ENCODE peak calls at places on chromosomes 4 and X, in nine cellular contexts. One of them, this sample, is unnamed.

GRCh38 chr4:26510334-26510705 is 20.0 kb upstream of the CCKAR start:
- DNase-seq in AG10803: peak; percentile 22
- DNase-seq in astrocyte of the spinal cord: no peak
- DNase-seq in PC-9: no peak
- DNase-seq in MCF 10A: no peak
- DNase-seq in left ventricle myocardium inferior: no peak
- DNase-seq in fibroblast of the aortic adventitia: peak; percentile 29
- DNase-seq in foreskin fibroblast: peak; percentile 45
- DNase-seq in GM12864: no peak
- DNase-seq in this sample: no peak

GRCh38 chr4:174423257-174423944 is 98.9 kb downstream of the HPGD start:
- DNase-seq in AG10803: peak; percentile 42
- DNase-seq in foreskin fibroblast: peak; percentile 45
- DNase-seq in PC-9: peak; percentile 29
- DNase-seq in MCF 10A: peak; percentile 93
- DNase-seq in astrocyte of the spinal cord: peak; percentile 76
- DNase-seq in left ventricle myocardium inferior: no peak
- DNase-seq in GM12864: no peak
- DNase-seq in fibroblast of the aortic adventitia: peak; percentile 76
- DNase-seq in this sample: peak; percentile 71

GRCh38 chr4:152301381-152301780 is 234.5 kb downstream of the FBXW7 start:
- DNase-seq in PC-9: no peak
- DNase-seq in left ventricle myocardium inferior: no peak
- DNase-seq in GM12864: no peak
- DNase-seq in MCF 10A: no peak
- DNase-seq in astrocyte of the spinal cord: no peak
- DNase-seq in fibroblast of the aortic adventitia: no peak
- DNase-seq in AG10803: no peak
- DNase-seq in foreskin fibroblast: no peak
- DNase-seq in this sample: no peak

GRCh38 chr4:108109111-108109510 is 59.6 kb downstream of the LEF1 start:
- DNase-seq in GM12864: no peak
- DNase-seq in astrocyte of the spinal cord: no peak
- DNase-seq in PC-9: no peak
- DNase-seq in AG10803: no peak
- DNase-seq in fibroblast of the aortic adventitia: no peak
- DNase-seq in foreskin fibroblast: no peak
- DNase-seq in left ventricle myocardium inferior: no peak
- DNase-seq in MCF 10A: no peak
- DNase-seq in this sample: no peak

GRCh38 chr4:10552591-10553280 is 95.5 kb upstream of the ZNF518B start:
- DNase-seq in AG10803: no peak
- DNase-seq in astrocyte of the spinal cord: no peak
- DNase-seq in left ventricle myocardium inferior: no peak
- DNase-seq in fibroblast of the aortic adventitia: no peak
- DNase-seq in GM12864: no peak
- DNase-seq in PC-9: no peak
- DNase-seq in foreskin fibroblast: no peak
- DNase-seq in MCF 10A: no peak
- DNase-seq in this sample: no peak

GRCh38 chr4:48275247-48275646 is 5.6 kb upstream of the TEC start:
- DNase-seq in PC-9: no peak
- DNase-seq in left ventricle myocardium inferior: no peak
- DNase-seq in astrocyte of the spinal cord: no peak
- DNase-seq in foreskin fibroblast: peak; percentile 62
- DNase-seq in fibroblast of the aortic adventitia: peak; percentile 52
- DNase-seq in GM12864: peak; percentile 39
- DNase-seq in AG10803: peak; percentile 17
- DNase-seq in MCF 10A: peak; percentile 57
- DNase-seq in this sample: no peak

GRCh38 chrX:101685923-101686322 is 26.3 kb upstream of the ARMCX2 start:
- DNase-seq in left ventricle myocardium inferior: no peak
- DNase-seq in astrocyte of the spinal cord: peak; percentile 3
- DNase-seq in PC-9: no peak
- DNase-seq in GM12864: no peak
- DNase-seq in fibroblast of the aortic adventitia: no peak
- DNase-seq in MCF 10A: no peak
- DNase-seq in AG10803: peak; percentile 1
- DNase-seq in foreskin fibroblast: peak; percentile 1
- DNase-seq in this sample: no peak

GRCh38 chrX:37488323-37488722 is 83.1 kb upstream of the LANCL3 start:
- DNase-seq in AG10803: no peak
- DNase-seq in GM12864: no peak
- DNase-seq in PC-9: no peak
- DNase-seq in foreskin fibroblast: no peak
- DNase-seq in fibroblast of the aortic adventitia: no peak
- DNase-seq in astrocyte of the spinal cord: no peak
- DNase-seq in left ventricle myocardium inferior: no peak
- DNase-seq in MCF 10A: no peak
- DNase-seq in this sample: no peak

GRCh38 chr4:33334416-33334815 is 2614.2 kb downstream of the PCDH7 start:
- DNase-seq in AG10803: no peak
- DNase-seq in PC-9: no peak
- DNase-seq in foreskin fibroblast: no peak
- DNase-seq in astrocyte of the spinal cord: peak; percentile 5
- DNase-seq in MCF 10A: no peak
- DNase-seq in fibroblast of the aortic adventitia: peak; percentile 16
- DNase-seq in left ventricle myocardium inferior: no peak
- DNase-seq in GM12864: no peak
- DNase-seq in this sample: no peak

GRCh38 chrX:20547649-20548051 is 280.9 kb upstream of the RPS6KA3 start:
- DNase-seq in astrocyte of the spinal cord: peak; percentile 66
- DNase-seq in AG10803: peak; percentile 54
- DNase-seq in MCF 10A: peak; percentile 26
- DNase-seq in GM12864: no peak
- DNase-seq in foreskin fibroblast: peak; percentile 6
- DNase-seq in fibroblast of the aortic adventitia: peak; percentile 77
- DNase-seq in PC-9: no peak
- DNase-seq in left ventricle myocardium inferior: no peak
- DNase-seq in this sample: peak; percentile 56

GRCh38 chr4:1323635-1324442 is 23.2 kb upstream of the UVSSA start:
- DNase-seq in left ventricle myocardium inferior: no peak
- DNase-seq in astrocyte of the spinal cord: peak; percentile 95
- DNase-seq in MCF 10A: peak; percentile 84
- DNase-seq in AG10803: peak; percentile 86
- DNase-seq in PC-9: peak; percentile 51
- DNase-seq in GM12864: no peak
- DNase-seq in foreskin fibroblast: peak; percentile 91
- DNase-seq in fibroblast of the aortic adventitia: peak; percentile 86
- DNase-seq in this sample: peak; percentile 73

GRCh38 chrX:16992902-16993301 is 46.4 kb downstream of the REPS2 start:
- DNase-seq in left ventricle myocardium inferior: no peak
- DNase-seq in GM12864: no peak
- DNase-seq in foreskin fibroblast: no peak
- DNase-seq in astrocyte of the spinal cord: no peak
- DNase-seq in MCF 10A: no peak
- DNase-seq in PC-9: no peak
- DNase-seq in AG10803: no peak
- DNase-seq in fibroblast of the aortic adventitia: no peak
- DNase-seq in this sample: no peak
- TF ChIP-seq CTCF in left ventricle myocardium inferior: no peak
- TF ChIP-seq CTCF in GM12864: no peak
- TF ChIP-seq CTCF in foreskin fibroblast: no peak
- TF ChIP-seq CTCF in astrocyte of the spinal cord: no peak
- TF ChIP-seq CTCF in MCF 10A: no peak
- TF ChIP-seq CTCF in PC-9: no peak
- TF ChIP-seq CTCF in AG10803: no peak
- TF ChIP-seq CTCF in fibroblast of the aortic adventitia: no peak
- TF ChIP-seq CTCF in this sample: no peak

GRCh38 chr4:30721353-30722091 is 1.4 kb downstream of the PCDH7 start:
- DNase-seq in left ventricle myocardium inferior: peak; percentile 33
- DNase-seq in MCF 10A: peak; percentile 34
- DNase-seq in fibroblast of the aortic adventitia: peak; percentile 43
- DNase-seq in astrocyte of the spinal cord: peak; percentile 54
- DNase-seq in PC-9: peak; percentile 58
- DNase-seq in AG10803: no peak
- DNase-seq in GM12864: no peak
- DNase-seq in foreskin fibroblast: peak; percentile 71
- DNase-seq in this sample: no peak
- TF ChIP-seq CTCF in left ventricle myocardium inferior: peak; percentile 54
- TF ChIP-seq CTCF in MCF 10A: peak; percentile 11
- TF ChIP-seq CTCF in fibroblast of the aortic adventitia: peak; percentile 29
- TF ChIP-seq CTCF in astrocyte of the spinal cord: no peak
- TF ChIP-seq CTCF in PC-9: peak; percentile 13
- TF ChIP-seq CTCF in AG10803: no peak
- TF ChIP-seq CTCF in GM12864: no peak
- TF ChIP-seq CTCF in foreskin fibroblast: no peak
- TF ChIP-seq CTCF in this sample: peak; percentile 4

GRCh38 chr4:16218950-16219349 is 7.3 kb downstream of the TAPT1 start:
- DNase-seq in fibroblast of the aortic adventitia: no peak
- DNase-seq in AG10803: no peak
- DNase-seq in MCF 10A: no peak
- DNase-seq in foreskin fibroblast: no peak
- DNase-seq in PC-9: no peak
- DNase-seq in astrocyte of the spinal cord: no peak
- DNase-seq in GM12864: no peak
- DNase-seq in left ventricle myocardium inferior: no peak
- DNase-seq in this sample: no peak
- TF ChIP-seq CTCF in fibroblast of the aortic adventitia: no peak
- TF ChIP-seq CTCF in AG10803: no peak
- TF ChIP-seq CTCF in MCF 10A: no peak
- TF ChIP-seq CTCF in foreskin fibroblast: no peak
- TF ChIP-seq CTCF in PC-9: no peak
- TF ChIP-seq CTCF in astrocyte of the spinal cord: no peak
- TF ChIP-seq CTCF in GM12864: no peak
- TF ChIP-seq CTCF in left ventricle myocardium inferior: no peak
- TF ChIP-seq CTCF in this sample: no peak

DNA sequence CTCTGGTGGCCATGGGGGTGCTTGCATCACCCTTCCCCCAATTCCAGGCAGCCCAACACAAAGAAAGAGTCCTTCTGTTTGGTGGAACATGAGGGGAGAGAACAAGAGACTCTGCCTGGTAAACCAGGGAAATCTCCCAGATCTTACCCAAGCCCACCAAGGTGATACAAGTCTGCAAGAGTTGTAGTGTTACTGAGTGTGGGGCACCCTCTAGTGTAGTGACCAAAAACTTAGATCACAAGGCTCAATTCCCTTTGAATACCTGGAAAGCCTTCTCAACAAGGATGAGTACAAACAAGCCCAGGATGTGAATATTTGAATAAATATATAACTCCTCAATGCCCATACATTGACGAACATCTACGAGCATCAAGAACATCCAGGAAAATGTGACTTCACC is 64.7 kb downstream of the IL13RA2 start:
- DNase-seq in AG10803: no peak
- DNase-seq in PC-9: no peak
- DNase-seq in left ventricle myocardium inferior: no peak
- DNase-seq in MCF 10A: no peak
- DNase-seq in fibroblast of the aortic adventitia: no peak
- DNase-seq in astrocyte of the spinal cord: no peak
- DNase-seq in foreskin fibroblast: no peak
- DNase-seq in GM12864: no peak
- DNase-seq in this sample: no peak
- TF ChIP-seq CTCF in AG10803: no peak
- TF ChIP-seq CTCF in PC-9: no peak
- TF ChIP-seq CTCF in left ventricle myocardium inferior: no peak
- TF ChIP-seq CTCF in MCF 10A: no peak
- TF ChIP-seq CTCF in fibroblast of the aortic adventitia: no peak
- TF ChIP-seq CTCF in astrocyte of the spinal cord: no peak
- TF ChIP-seq CTCF in foreskin fibroblast: no peak
- TF ChIP-seq CTCF in GM12864: no peak
- TF ChIP-seq CTCF in this sample: no peak

GRCh38 chrX:136047969-136048368 is 62.7 kb downstream of the SLC9A6 start:
- DNase-seq in left ventricle myocardium inferior: no peak
- DNase-seq in GM12864: no peak
- DNase-seq in astrocyte of the spinal cord: peak; percentile 24
- DNase-seq in PC-9: no peak
- DNase-seq in foreskin fibroblast: peak; percentile 83
- DNase-seq in AG10803: peak; percentile 60
- DNase-seq in MCF 10A: no peak
- DNase-seq in fibroblast of the aortic adventitia: peak; percentile 45
- DNase-seq in this sample: no peak
- TF ChIP-seq CTCF in left ventricle myocardium inferior: no peak
- TF ChIP-seq CTCF in GM12864: no peak
- TF ChIP-seq CTCF in astrocyte of the spinal cord: no peak
- TF ChIP-seq CTCF in PC-9: no peak
- TF ChIP-seq CTCF in foreskin fibroblast: no peak
- TF ChIP-seq CTCF in AG10803: no peak
- TF ChIP-seq CTCF in MCF 10A: no peak
- TF ChIP-seq CTCF in fibroblast of the aortic adventitia: no peak
- TF ChIP-seq CTCF in this sample: no peak

GRCh38 chrX:107978707-107979307 is 3.4 kb downstream of the TEX13B start:
- DNase-seq in MCF 10A: peak; percentile 59
- DNase-seq in fibroblast of the aortic adventitia: peak; percentile 38
- DNase-seq in AG10803: peak; percentile 36
- DNase-seq in astrocyte of the spinal cord: peak; percentile 5
- DNase-seq in left ventricle myocardium inferior: no peak
- DNase-seq in PC-9: no peak
- DNase-seq in foreskin fibroblast: peak; percentile 57
- DNase-seq in GM12864: no peak
- DNase-seq in this sample: no peak
- TF ChIP-seq CTCF in MCF 10A: peak; percentile 61
- TF ChIP-seq CTCF in fibroblast of the aortic adventitia: peak; percentile 52
- TF ChIP-seq CTCF in AG10803: peak; percentile 61
- TF ChIP-seq CTCF in astrocyte of the spinal cord: peak; percentile 61
- TF ChIP-seq CTCF in left ventricle myocardium inferior: peak; percentile 42
- TF ChIP-seq CTCF in PC-9: peak; percentile 74
- TF ChIP-seq CTCF in foreskin fibroblast: peak; percentile 49
- TF ChIP-seq CTCF in GM12864: peak; percentile 29
- TF ChIP-seq CTCF in this sample: peak; percentile 62

GRCh38 chrX:79268788-79269187 is 98.3 kb downstream of the ITM2A start:
- DNase-seq in AG10803: no peak
- DNase-seq in fibroblast of the aortic adventitia: no peak
- DNase-seq in PC-9: no peak
- DNase-seq in left ventricle myocardium inferior: no peak
- DNase-seq in foreskin fibroblast: peak; percentile 49
- DNase-seq in MCF 10A: peak; percentile 29
- DNase-seq in astrocyte of the spinal cord: no peak
- DNase-seq in GM12864: no peak
- DNase-seq in this sample: no peak

GRCh38 chrX:79266702-79267101 is 100.4 kb downstream of the ITM2A start:
- DNase-seq in GM12864: no peak
- DNase-seq in fibroblast of the aortic adventitia: no peak
- DNase-seq in AG10803: no peak
- DNase-seq in MCF 10A: no peak
- DNase-seq in foreskin fibroblast: no peak
- DNase-seq in PC-9: no peak
- DNase-seq in left ventricle myocardium inferior: no peak
- DNase-seq in astrocyte of the spinal cord: no peak
- DNase-seq in this sample: no peak

GRCh38 chrX:79270401-79270800 is 96.7 kb downstream of the ITM2A start:
- DNase-seq in foreskin fibroblast: peak; percentile 75
- DNase-seq in left ventricle myocardium inferior: peak; percentile 21
- DNase-seq in AG10803: no peak
- DNase-seq in PC-9: no peak
- DNase-seq in fibroblast of the aortic adventitia: no peak
- DNase-seq in GM12864: peak; percentile 54
- DNase-seq in astrocyte of the spinal cord: no peak
- DNase-seq in MCF 10A: peak; percentile 41
- DNase-seq in this sample: peak; percentile 1
- TF ChIP-seq CTCF in foreskin fibroblast: no peak
- TF ChIP-seq CTCF in left ventricle myocardium inferior: peak; percentile 53
- TF ChIP-seq CTCF in AG10803: no peak
- TF ChIP-seq CTCF in PC-9: no peak
- TF ChIP-seq CTCF in fibroblast of the aortic adventitia: no peak
- TF ChIP-seq CTCF in GM12864: peak; percentile 67
- TF ChIP-seq CTCF in astrocyte of the spinal cord: no peak
- TF ChIP-seq CTCF in MCF 10A: peak; percentile 24
- TF ChIP-seq CTCF in this sample: peak; percentile 61